ENCODE peak calls at places on chromosomes 11 and 22, in six cellular contexts. D is pulmonary artery endothelial cell; H is T-helper 1 cell; B is RWPE1; V is stimulated activated CD8-positive, alpha-beta memory T cell treated with anti-CD3 and anti-CD28 coated beads, Interleukin-15, amount 100 ng/mL, for 48 hours; A is cardiac muscle cell. E is an unnamed sample.

GRCh38 chr11:35484435-35484834 is 41.0 kb downstream of the PAMR1 start:
- DNase-seq in D (no peak), H (no peak), B (peak; percentile 8), V (no peak), A (peak; percentile 51), E (no peak)

GRCh38 chr11:85764796-85765195 is 46.1 kb downstream of the SYTL2 start:
- DNase-seq in D (no peak), H (no peak), B (no peak), V (no peak), A (no peak), E (no peak)

GRCh38 chr22:48588151-48588880 is 1239.4 kb downstream of the BRD1 start:
- DNase-seq in D (no peak), H (no peak), B (no peak), V (no peak), A (no peak), E (no peak)

GRCh38 chr11:43879789-43880639 is 617 bp upstream of the ALKBH3 start:
- DNase-seq in D (no peak), H (no peak), B (no peak), V (no peak), A (no peak), E (no peak)

GRCh38 chr22:46649176-46650077 is 29.2 kb downstream of the GRAMD4 start:
- DNase-seq in D (no peak), H (no peak), B (no peak), V (no peak), A (peak; percentile 78), E (no peak)

GRCh38 chr22:30863161-30863833 is 105.3 kb downstream of the MORC2 start:
- DNase-seq in D (no peak), H (no peak), B (no peak), V (no peak), A (peak; percentile 7), E (no peak)

GRCh38 chr11:103359221-103359620 is 250.0 kb downstream of the DYNC2H1 start:
- DNase-seq in D (no peak), H (no peak), B (no peak), V (no peak), A (no peak), E (no peak)

GRCh38 chr11:33737362-33737821 is 1.2 kb upstream of the CD59 start:
- DNase-seq in D (no peak), H (no peak), B (no peak), V (no peak), A (no peak), E (no peak)

GRCh38 chr11:44632466-44633123 is 67.1 kb downstream of the CD82 start:
- DNase-seq in D (no peak), H (no peak), B (no peak), V (no peak), A (peak; percentile 48), E (no peak)

GRCh38 chr11:117837791-117838190 is 13.2 kb upstream of the FXYD2 start:
- DNase-seq in D (no peak), H (no peak), B (no peak), V (no peak), A (no peak), E (no peak)

GRCh38 chr22:19598054-19598855 is 74.0 kb upstream of the CLDN5 start:
- DNase-seq in D (no peak), H (peak; percentile 8), B (peak; percentile 34), V (no peak), A (no peak), E (no peak)

GRCh38 chr11:43505171-43505570 is 146.5 kb downstream of the TTC17 start:
- DNase-seq in D (no peak), H (no peak), B (no peak), V (no peak), A (no peak), E (no peak)

GRCh38 chr11:114787126-114787525 is 108.8 kb downstream of the NXPE2 start:
- DNase-seq in D (no peak), H (no peak), B (no peak), V (no peak), A (no peak), E (no peak)

GRCh38 chr11:92685049-92685448 is 284.4 kb upstream of the MTNR1B start:
- DNase-seq in D (no peak), H (no peak), B (no peak), V (no peak), A (no peak), E (no peak)

GRCh38 chr11:111977141-111978027 is 40.2 kb downstream of the DIXDC1 start:
- DNase-seq in D (no peak), H (peak; percentile 8), B (peak; percentile 41), V (no peak), A (peak; percentile 54), E (no peak)

GRCh38 chr22:37420656-37421467 is 6.4 kb downstream of the ELFN2 start:
- DNase-seq in D (no peak), H (no peak), B (peak; percentile 31), V (no peak), A (no peak), E (no peak)

GRCh38 chr11:63491614-63492372 is 826 bp upstream of the PLAAT5 start:
- DNase-seq in D (no peak), H (no peak), B (no peak), V (no peak), A (peak; percentile 96), E (no peak)

GRCh38 chr11:7609521-7609920 is 63.8 kb downstream of the CYB5R2 start:
- DNase-seq in D (no peak), H (no peak), B (no peak), V (no peak), A (no peak), E (no peak)

GRCh38 chr11:23490557-23491235 is 630.4 kb upstream of the CCDC179 start:
- DNase-seq in D (no peak), H (no peak), B (no peak), V (no peak), A (no peak), E (no peak)

GRCh38 chr22:27420817-27421361 is 380.7 kb downstream of the MN1 start:
- DNase-seq in D (peak; percentile 93), H (no peak), B (peak; percentile 41), V (no peak), A (peak; percentile 98), E (no peak)

GRCh38 chr11:8832571-8833260 is 78.3 kb upstream of the AKIP1 start:
- DNase-seq in D (no peak), H (no peak), B (peak; percentile 77), V (no peak), A (peak; percentile 70), E (no peak)

GRCh38 chr22:39360242-39360641 is 10.5 kb downstream of the SYNGR1 start:
- DNase-seq in D (no peak), H (no peak), B (no peak), V (no peak), A (no peak), E (no peak)

GRCh38 chr11:32615422-32615821 is 31.8 kb downstream of the EIF3M start:
- DNase-seq in D (no peak), H (no peak), B (no peak), V (no peak), A (peak; percentile 69), E (no peak)

GRCh38 chr11:85307381-85307780 is 319.8 kb downstream of the DLG2 start:
- DNase-seq in D (no peak), H (no peak), B (no peak), V (no peak), A (no peak), E (no peak)

E was measured in NT2/D1.